ENCODE peak calls at places on chromosomes 4 and X, in four cellular contexts. V is CD4-positive, alpha-beta memory T cell; E is CD8-positive, alpha-beta memory T cell; B is BE2C. T is an unnamed sample.

GRCh38 chrX:11786862-11787261 is 28.8 kb downstream of the MSL3 start:
- DNase-seq in B (no peak), E (no peak), V (no peak), T (peak)

GRCh38 chr4:155802573-155802972 is 43.8 kb downstream of the GUCY1B1 start:
- DNase-seq in V (no peak), B (no peak), E (no peak), T (no peak)

GRCh38 chrX:141278306-141278705 is 36.0 kb upstream of the SPANXC start:
- DNase-seq in E (no peak), V (peak), B (peak), T (peak)

GRCh38 chrX:111006119-111006518 is 89.9 kb upstream of the PAK3 start:
- DNase-seq in V (no peak), B (no peak), E (no peak), T (no peak)

GRCh38 chr4:153916273-153916755 is 127.4 kb upstream of the SFRP2 start:
- DNase-seq in B (no peak), V (no peak), E (no peak), T (peak)

GRCh38 chr4:42293967-42294822 is 103.1 kb upstream of the SHISA3 start:
- DNase-seq in B (no peak), E (no peak), V (no peak), T (no peak)

GRCh38 chr4:98484031-98484430 is 174.4 kb downstream of the TSPAN5 start:
- DNase-seq in V (no peak), E (no peak), B (no peak), T (no peak)

GRCh38 chr4:136939781-136940180 is 592.5 kb downstream of the PCDH18 start:
- DNase-seq in V (no peak), B (no peak), E (no peak), T (no peak)

GRCh38 chr4:83664071-83664470 is 128.2 kb downstream of the GPAT3 start:
- DNase-seq in B (no peak), E (no peak), V (no peak), T (no peak)

GRCh38 chr4:20251061-20251795 is 477 bp upstream of the SLIT2 start:
- DNase-seq in E (no peak), V (no peak), B (no peak), T (no peak)

GRCh38 chr4:158769175-158769831 is 477 bp downstream of the FNIP2 start:
- DNase-seq in E (peak), B (peak), V (peak), T (peak)

DNA sequence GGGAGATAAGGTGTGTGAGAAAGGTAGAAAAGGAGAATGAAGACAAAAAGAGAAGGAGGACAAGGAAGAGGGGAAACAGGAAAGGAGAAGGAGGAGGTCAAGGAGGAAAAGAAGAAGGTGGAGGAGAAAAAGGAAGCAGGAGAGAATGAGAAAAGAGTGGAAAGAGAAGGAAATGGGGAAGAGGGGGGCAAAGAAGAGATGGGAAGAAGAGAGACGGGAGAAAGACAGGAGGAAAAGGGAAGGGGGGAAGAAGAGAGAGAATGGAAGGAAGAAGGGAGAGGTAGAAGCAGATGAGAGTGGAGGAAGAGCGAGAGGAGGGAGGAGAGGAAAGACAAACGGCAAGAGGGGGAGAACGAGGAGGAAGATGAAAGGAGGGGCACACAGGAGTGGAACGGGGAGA is 4.1 kb downstream of the GATA1 start:
- DNase-seq in E (no peak), V (no peak), B (no peak), T (no peak)
- H3K4me3 ChIP-seq in E (no peak), V (no peak), B (no peak), T (no peak)

GRCh38 chrX:41823402-41823801 is 99.4 kb downstream of the GPR82 start:
- DNase-seq in E (no peak), B (no peak), V (no peak), T (no peak)

GRCh38 chrX:41828821-41829220 is 94.5 kb downstream of the CASK start:
- DNase-seq in V (no peak), B (no peak), E (no peak), T (no peak)

GRCh38 chrX:41824551-41824950 is 98.8 kb downstream of the CASK start:
- DNase-seq in E (no peak), V (no peak), B (no peak), T (no peak)

GRCh38 chrX:41825796-41826195 is 97.6 kb downstream of the CASK start:
- DNase-seq in E (no peak), B (no peak), V (no peak), T (no peak)

DNA sequence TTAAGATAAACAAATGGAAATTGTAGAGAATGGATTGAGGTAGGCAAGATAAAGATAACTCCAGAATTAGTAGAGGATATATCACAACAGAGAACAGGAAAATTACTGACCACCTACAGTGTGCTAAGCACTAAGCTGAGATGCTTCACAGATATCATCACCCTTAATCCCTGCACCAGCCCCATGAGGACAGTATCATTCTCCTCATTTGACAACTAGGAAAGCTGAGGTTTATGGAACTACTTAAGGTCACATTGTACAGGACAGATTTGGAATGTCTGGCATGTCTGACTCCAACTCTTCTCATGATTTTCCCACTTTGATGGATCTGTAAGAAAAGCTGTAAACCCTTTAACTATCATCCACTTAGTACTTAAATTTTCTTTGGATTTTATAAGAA is 95.5 kb downstream of the CASK start:
- DNase-seq in B (no peak), V (no peak), E (no peak), T (no peak)
- H3K4me3 ChIP-seq in B (no peak), V (no peak), E (no peak), T (no peak)

DNA sequence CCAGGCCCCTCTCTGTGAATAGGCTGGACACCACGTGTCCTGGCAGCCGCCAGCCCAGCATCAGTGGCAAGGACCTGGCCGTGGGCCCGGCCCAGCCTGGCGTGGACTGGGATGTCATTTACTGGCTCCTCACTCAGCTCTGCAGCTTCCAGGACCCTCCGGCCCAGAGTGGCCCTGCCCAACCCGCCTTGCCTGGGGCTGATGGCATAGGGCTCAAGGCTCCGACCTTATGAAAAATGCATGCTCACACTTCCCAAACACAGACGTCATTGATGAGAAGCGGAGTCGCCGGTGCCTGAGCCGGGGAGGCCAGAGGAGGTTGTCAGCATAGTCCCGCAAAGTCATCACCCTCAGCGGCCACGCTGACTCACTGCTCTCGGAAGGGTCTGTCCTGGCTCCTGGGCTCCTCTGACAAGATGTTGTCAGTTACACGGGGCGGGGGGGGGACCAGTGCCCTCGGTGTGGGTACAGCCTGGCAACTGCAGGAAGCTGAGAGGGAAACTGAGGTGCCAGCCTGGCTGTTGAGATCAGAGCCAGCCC is 14.3 kb downstream of the CFAP99 start:
- DNase-seq in B (no peak), V (no peak), E (no peak), T (no peak)
- H3K4me3 ChIP-seq in B (no peak), V (no peak), E (no peak), T (no peak)

GRCh38 chr4:110621839-110622751 is 782 bp downstream of the PITX2 start:
- DNase-seq in B (no peak), E (no peak), V (no peak), T (no peak)
- H3K4me3 ChIP-seq in B (peak), E (no peak), V (no peak), T (peak)

GRCh38 chrX:68831405-68832100 is 2.7 kb downstream of the EFNB1 start:
- DNase-seq in E (no peak), B (no peak), V (no peak), T (no peak)

GRCh38 chrX:68833855-68834331 is 5.1 kb downstream of the EFNB1 start:
- DNase-seq in V (no peak), B (no peak), E (no peak), T (no peak)

GRCh38 chrX:68833448-68833805 is 4.6 kb downstream of the EFNB1 start:
- DNase-seq in V (no peak), E (no peak), B (no peak), T (no peak)

GRCh38 chrX:68832101-68832416 is 3.2 kb downstream of the EFNB1 start:
- DNase-seq in E (no peak), V (no peak), B (no peak), T (peak)

DNA sequence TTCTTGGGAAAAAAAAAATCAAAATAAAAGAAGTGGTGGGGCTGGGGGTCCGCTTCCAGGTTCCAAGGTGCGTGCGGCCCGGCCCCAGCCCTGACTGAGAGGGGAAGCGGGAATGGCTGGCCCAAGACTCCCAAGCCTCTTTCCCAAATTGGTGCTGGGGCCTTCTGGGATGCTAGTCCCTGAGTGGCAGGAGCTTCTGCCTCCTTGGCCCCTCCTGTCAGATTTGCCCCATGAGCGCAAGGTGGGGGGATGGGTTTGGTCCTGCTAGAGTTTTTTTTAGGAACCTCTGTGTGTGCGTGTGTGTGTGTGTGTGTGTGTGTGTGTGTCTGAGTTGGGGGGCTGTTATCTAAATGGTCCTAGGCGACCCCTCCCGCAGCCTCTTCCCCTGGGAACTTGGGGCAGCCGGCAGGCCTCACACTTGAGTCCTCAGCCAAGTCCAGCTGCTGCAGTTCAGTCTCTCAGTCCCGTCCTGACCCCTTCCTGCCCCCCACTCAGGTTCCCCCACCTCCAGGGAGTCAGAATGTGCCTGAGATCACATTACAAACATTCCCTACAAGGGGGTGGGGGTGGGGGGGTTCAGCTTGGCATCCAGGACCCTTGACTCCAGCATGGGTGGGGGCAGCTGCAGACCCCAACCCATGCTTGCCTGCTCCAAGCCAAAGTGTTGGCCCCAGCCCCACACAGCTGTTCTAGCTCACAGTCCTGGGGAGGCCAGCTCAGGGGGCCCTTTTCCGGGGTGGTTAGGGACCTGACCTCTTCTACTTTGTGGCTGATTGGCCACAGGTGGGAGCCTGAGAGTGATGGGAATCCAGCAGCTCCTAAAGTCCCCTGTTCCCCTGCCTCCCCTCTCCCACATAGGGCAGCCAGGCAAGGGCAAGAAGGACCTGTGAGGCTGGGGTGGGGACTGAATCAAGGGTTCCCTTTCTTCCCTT is 4.0 kb downstream of the EFNB1 start:
- DNase-seq in B (no peak), E (no peak), V (no peak), T (no peak)
- H3K4me3 ChIP-seq in B (no peak), E (no peak), V (no peak), T (no peak)

GRCh38 chr4:94446386-94446785 is 5.4 kb upstream of the PDLIM5 start:
- DNase-seq in E (no peak), B (no peak), V (no peak), T (no peak)

GRCh38 chr4:94447754-94448411 is 3.9 kb upstream of the PDLIM5 start:
- DNase-seq in V (no peak), B (no peak), E (no peak), T (no peak)

GRCh38 chr4:94441838-94442237 is 9.9 kb upstream of the PDLIM5 start:
- DNase-seq in B (no peak), E (no peak), V (no peak), T (no peak)

GRCh38 chr4:94442251-94442650 is 9.5 kb upstream of the PDLIM5 start:
- DNase-seq in B (no peak), E (no peak), V (no peak), T (no peak)

GRCh38 chr4:94444771-94445170 is 7.0 kb upstream of the PDLIM5 start:
- DNase-seq in E (no peak), V (no peak), B (no peak), T (no peak)
- H3K4me3 ChIP-seq in E (no peak), V (no peak), B (no peak), T (no peak)

GRCh38 chrX:48472851-48473717 is 2.9 kb upstream of the FTSJ1 start:
- DNase-seq in E (no peak), V (no peak), B (no peak), T (no peak)

GRCh38 chrX:48474581-48474980 is 1.4 kb upstream of the FTSJ1 start:
- DNase-seq in E (no peak), B (no peak), V (no peak), T (no peak)

GRCh38 chrX:48474127-48474526 is 1.9 kb upstream of the FTSJ1 start:
- DNase-seq in B (peak), V (no peak), E (no peak), T (peak)

GRCh38 chrX:48472225-48472624 is 2.2 kb upstream of the SLC38A5 start:
- DNase-seq in V (no peak), E (no peak), B (no peak), T (no peak)

GRCh38 chrX:48473718-48473990 is 2.3 kb upstream of the FTSJ1 start:
- DNase-seq in E (no peak), V (no peak), B (no peak), T (no peak)
- H3K4me3 ChIP-seq in E (no peak), V (no peak), B (no peak), T (no peak)

DNA sequence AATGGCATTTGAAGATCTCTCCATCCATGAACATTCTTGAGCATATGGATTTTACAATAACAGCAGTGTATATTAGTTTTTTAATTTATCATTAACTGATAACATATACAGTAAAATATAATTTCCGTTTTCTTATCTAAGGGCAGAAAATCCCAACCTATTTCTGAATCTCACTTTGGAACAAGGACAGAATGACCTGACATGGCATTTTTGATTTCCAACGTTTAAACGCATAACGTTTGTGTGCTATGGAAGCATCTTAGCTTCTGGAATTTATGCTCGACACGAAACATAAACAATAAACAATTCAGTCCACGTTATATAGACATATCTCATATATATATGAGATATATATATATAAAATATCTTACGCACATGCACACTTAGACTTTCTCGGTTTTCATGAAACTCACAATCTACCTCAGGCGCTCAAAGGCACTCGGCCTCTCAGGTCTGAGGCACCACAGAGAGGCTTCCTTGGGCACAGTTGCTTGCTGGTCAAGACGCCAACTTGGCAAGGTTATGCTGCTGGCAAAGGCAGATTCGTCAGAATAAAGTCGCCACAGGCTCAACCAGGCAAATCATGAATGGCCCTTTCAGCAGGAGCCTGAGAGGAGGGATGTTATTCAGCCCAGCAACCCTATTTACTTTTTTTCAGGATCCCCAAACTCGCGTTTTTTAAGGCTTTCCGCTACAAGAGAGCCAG is 1.0 kb upstream of the UGT8 start:
- DNase-seq in V (no peak), B (no peak), E (no peak), T (peak)
- H3K4me3 ChIP-seq in V (no peak), B (no peak), E (no peak), T (peak)